ENCODE peak calls at places on chromosomes 5 and 9, in five cellular contexts. H is neuronal stem cell, O is ascending aorta, N is HCT116, Y is neural progenitor cell. T is an unnamed sample.
A peak's percentile ranks its signal among the peaks of the same experiment; 100 is the strongest.

GRCh38 chr5:146461319-146461718 is 14.2 kb downstream of the TCERG1 start:
- DNase-seq in H (no peak), O (no peak), N (no peak), Y (no peak), T (peak; percentile 7)

GRCh38 chr9:33106827-33107621 is 30.6 kb upstream of the SMU1 start:
- DNase-seq in H (no peak), O (no peak), N (no peak), Y (no peak), T (no peak)

GRCh38 chr5:142537938-142538337 is 148.0 kb downstream of the FGF1 start:
- DNase-seq in H (no peak), O (no peak), N (no peak), Y (no peak), T (peak; percentile 51)

GRCh38 chr5:139867581-139867980 is 72.0 kb downstream of the PSD2 start:
- DNase-seq in H (no peak), O (no peak), N (no peak), Y (no peak), T (no peak)

GRCh38 chr9:126456802-126457547 is 130.3 kb downstream of the MVB12B start:
- DNase-seq in H (no peak), O (no peak), N (no peak), Y (no peak), T (no peak)

GRCh38 chr9:106450549-106450948 is 412.4 kb upstream of the ZNF462 start:
- DNase-seq in H (no peak), O (no peak), N (no peak), Y (no peak), T (peak; percentile 10)

GRCh38 chr9:127928232-127929043 is 2.1 kb downstream of the PIP5KL1 start:
- DNase-seq in H (no peak), O (no peak), N (no peak), Y (no peak), T (no peak)

GRCh38 chr9:72305102-72305546 is 59.9 kb downstream of the ZFAND5 start:
- DNase-seq in H (peak; percentile 26), O (peak; percentile 91), N (peak; percentile 95), Y (peak; percentile 29), T (peak; percentile 83)

GRCh38 chr9:133089271-133089671 is 27.5 kb downstream of the CEL start:
- DNase-seq in H (no peak), O (no peak), N (no peak), Y (peak; percentile 13), T (peak; percentile 14)

GRCh38 chr9:134950811-134951210 is 33.1 kb upstream of the FCN1 start:
- DNase-seq in H (no peak), O (no peak), N (no peak), Y (no peak), T (no peak)

GRCh38 chr9:115944166-115944948 is 209.2 kb upstream of the PAPPA start:
- DNase-seq in H (no peak), O (no peak), N (no peak), Y (peak; percentile 4), T (peak; percentile 100)

GRCh38 chr5:1514027-1514818 is 9.5 kb downstream of the LPCAT1 start:
- DNase-seq in H (no peak), O (peak; percentile 7), N (no peak), Y (peak; percentile 7), T (no peak)

GRCh38 chr9:135305546-135306180 is 173.9 kb upstream of the PPP1R26 start:
- DNase-seq in H (no peak), O (no peak), N (no peak), Y (no peak), T (no peak)

GRCh38 chr5:83577036-83577636 is 105.6 kb downstream of the VCAN start:
- DNase-seq in H (no peak), O (no peak), N (peak; percentile 73), Y (no peak), T (peak; percentile 82)

GRCh38 chr9:133534346-133535284 is at the start of gene ADAMTSL2:
- DNase-seq in H (peak; percentile 44), O (no peak), N (no peak), Y (peak; percentile 85), T (peak; percentile 87)

GRCh38 chr5:10860645-10861455 is 99.8 kb upstream of the DAP start:
- DNase-seq in H (no peak), O (no peak), N (no peak), Y (no peak), T (no peak)

GRCh38 chr9:115000217-115000639 is 69.8 kb upstream of the TNFSF8 start:
- DNase-seq in H (no peak), O (no peak), N (no peak), Y (no peak), T (no peak)

GRCh38 chr9:115808695-115809094 is 344.9 kb upstream of the PAPPA start:
- DNase-seq in H (no peak), O (no peak), N (no peak), Y (no peak), T (peak; percentile 29)

GRCh38 chr9:36415822-36416515 is 15.9 kb upstream of the RNF38 start:
- DNase-seq in H (no peak), O (no peak), N (no peak), Y (peak; percentile 34), T (peak; percentile 23)

GRCh38 chr5:5560016-5560415 is 137.5 kb downstream of the ICE1 start:
- DNase-seq in H (no peak), O (no peak), N (no peak), Y (no peak), T (no peak)

GRCh38 chr5:135980650-135981049 is 25.9 kb upstream of the LECT2 start:
- DNase-seq in H (no peak), O (no peak), N (no peak), Y (no peak), T (no peak)

GRCh38 chr5:145919413-145919812 is 17.0 kb upstream of the SH3RF2 start:
- DNase-seq in H (no peak), O (no peak), N (no peak), Y (no peak), T (no peak)

GRCh38 chr9:108041551-108041950 is 552.0 kb upstream of the KLF4 start:
- DNase-seq in H (no peak), O (no peak), N (no peak), Y (no peak), T (no peak)

GRCh38 chr5:6135977-6136376 is 242.4 kb downstream of the MED10 start:
- DNase-seq in H (no peak), O (no peak), N (no peak), Y (no peak), T (no peak)

GRCh38 chr5:34749431-34749872 is 89.5 kb upstream of the TTC23L start:
- DNase-seq in H (no peak), O (no peak), N (no peak), Y (no peak), T (no peak)

GRCh38 chr9:4298255-4299005 is 1.4 kb downstream of the GLIS3 start:
- DNase-seq in H (no peak), O (peak; percentile 23), N (no peak), Y (peak; percentile 56), T (peak; percentile 42)

DNA sequence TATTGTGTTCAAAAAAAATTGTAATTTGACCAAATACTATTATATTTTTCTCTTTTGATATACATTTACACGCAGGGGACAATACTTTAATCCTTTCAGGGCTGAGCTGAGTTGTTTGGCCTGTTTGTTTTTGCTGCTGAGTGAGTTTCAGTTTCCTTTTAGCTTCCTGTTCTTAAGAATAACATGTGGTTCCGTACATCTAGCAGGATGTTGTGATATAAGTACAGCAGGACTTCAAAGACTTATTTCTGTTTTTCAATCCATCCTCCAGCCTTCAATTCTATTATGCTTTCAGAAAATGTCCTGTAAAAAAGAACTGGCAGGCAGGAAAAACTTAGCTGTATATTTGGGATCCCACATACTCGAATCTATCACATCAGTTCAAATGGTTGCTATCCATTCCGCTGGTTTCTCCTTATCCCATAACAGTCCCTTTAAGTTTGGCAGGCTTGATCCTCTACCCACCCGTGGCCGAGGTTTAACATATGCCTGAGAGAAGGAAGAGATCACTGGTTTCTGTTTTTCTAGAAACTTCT is 1037.3 kb upstream of the ACO1 start:
- DNase-seq in H (no peak), O (no peak), N (no peak), Y (no peak), T (no peak)
- H3K4me3 ChIP-seq in H (no peak overlapping the region), O (no peak overlapping the region), N (no peak overlapping the region), Y (no peak overlapping the region), T (no peak overlapping the region)

DNA sequence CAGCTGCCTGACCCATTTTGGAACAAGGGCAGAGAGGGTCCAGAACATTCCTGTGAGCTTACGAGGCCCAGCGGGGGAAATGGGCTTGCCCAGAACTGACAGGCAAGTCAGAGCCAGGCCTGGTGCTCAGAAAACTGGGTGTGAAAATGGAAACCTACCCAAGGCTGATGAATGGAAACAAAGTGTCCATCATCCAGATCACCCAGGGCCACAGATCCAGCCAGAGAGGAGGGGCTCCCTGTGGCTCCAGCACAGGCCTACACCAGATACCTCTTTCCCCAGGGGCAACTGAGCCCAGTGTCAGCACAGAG is 3.1 kb downstream of the CLTB start:
- DNase-seq in H (no peak), O (no peak), N (no peak), Y (no peak), T (no peak)
- H3K27ac ChIP-seq in H (no peak overlapping the region), O (peak overlapping the region; percentile 24), N (no peak overlapping the region), Y (no peak overlapping the region), T (peak overlapping the region; percentile 43)

GRCh38 chr5:112957409-112957808 is 19.2 kb upstream of the DCP2 start:
- DNase-seq in H (no peak), O (no peak), N (no peak), Y (no peak), T (no peak)

GRCh38 chr5:112956606-112957005 is 20.0 kb upstream of the DCP2 start:
- DNase-seq in H (no peak), O (no peak), N (no peak), Y (no peak), T (peak; percentile 46)

GRCh38 chr5:112957970-112958773 is 18.4 kb upstream of the DCP2 start:
- DNase-seq in H (no peak), O (no peak), N (peak; percentile 51), Y (no peak), T (no peak)

GRCh38 chr5:112960316-112960715 is 16.3 kb upstream of the DCP2 start:
- DNase-seq in H (no peak), O (no peak), N (no peak), Y (no peak), T (no peak)

GRCh38 chr5:112958774-112959088 is 17.9 kb upstream of the DCP2 start:
- DNase-seq in H (no peak), O (no peak), N (no peak), Y (no peak), T (no peak)
- H3K4me3 ChIP-seq in H (no peak overlapping the region), O (no peak overlapping the region), N (no peak overlapping the region), Y (no peak overlapping the region), T (no peak overlapping the region)

DNA sequence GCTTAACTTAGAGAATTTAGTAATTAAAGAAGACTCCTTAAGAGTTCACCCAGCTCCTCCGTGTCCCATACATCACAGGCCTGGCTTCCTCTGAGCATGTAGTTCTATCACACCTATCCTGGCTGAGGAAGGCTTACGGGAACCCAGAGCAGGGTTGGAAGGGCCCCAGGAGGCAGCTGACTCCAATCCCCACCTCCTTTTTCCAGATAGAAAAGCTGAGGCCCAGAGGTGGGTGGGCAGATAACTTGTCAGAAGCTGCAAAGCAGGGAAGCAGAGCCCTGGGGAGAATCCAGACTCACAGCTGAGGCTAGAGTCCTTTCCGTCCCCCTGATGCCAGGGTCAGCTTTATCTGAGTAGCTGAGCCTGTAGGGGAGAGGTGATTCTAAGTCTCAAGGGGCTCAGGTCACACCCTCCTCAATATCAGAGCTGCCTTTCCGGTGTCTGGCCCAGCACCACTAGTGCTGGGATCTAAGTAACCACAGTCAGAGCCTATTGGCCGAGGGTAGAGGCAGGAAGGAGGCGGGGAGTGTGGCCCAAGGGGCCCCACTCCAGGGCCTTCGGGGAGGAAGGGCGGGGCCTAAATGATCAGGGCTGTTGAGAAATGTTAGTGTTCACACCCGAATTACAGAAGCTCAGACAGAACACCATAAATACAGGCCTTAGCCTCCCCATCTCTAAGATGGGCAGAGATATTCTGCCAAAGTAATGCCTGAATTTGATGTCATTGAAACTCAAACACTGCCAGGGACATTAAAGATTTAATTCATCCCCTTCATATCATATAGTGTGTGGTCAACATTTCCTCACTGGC is 9.9 kb downstream of the CCDC69 start:
- DNase-seq in H (no peak), O (peak; percentile 55), N (no peak), Y (no peak), T (peak; percentile 73)
- H3K27ac ChIP-seq in H (no peak overlapping the region), O (peak overlapping the region; percentile 51), N (peak overlapping the region; percentile 55), Y (no peak overlapping the region), T (peak overlapping the region; percentile 87)

GRCh38 chr9:93577940-93578682 is 1.7 kb downstream of the PHF2 start:
- DNase-seq in H (no peak), O (no peak), N (no peak), Y (no peak), T (no peak)
- H3K4me3 ChIP-seq in H (no peak overlapping the region), O (peak overlapping the region; percentile 81), N (peak overlapping the region; percentile 61), Y (peak overlapping the region; percentile 83), T (peak overlapping the region; percentile 70)